ENCODE peak calls at places on chromosome 19, in seven cellular contexts. Z, P, I, V, Q, S and O are unnamed samples.
A peak's percentile ranks its signal among the peaks of the same experiment; 100 is the strongest.

GRCh38 chr19:17648786-17649185 is 39.4 kb downstream of the UNC13A start:
- DNase-seq in Z (no peak), P (no peak), I (no peak), V (no peak), Q (no peak), S (peak; percentile 38), O (no peak)

GRCh38 chr19:40054632-40055031 is 1.4 kb downstream of the ZNF780B start:
- DNase-seq in Z (no peak), P (no peak), I (no peak), V (no peak), Q (no peak), S (no peak), O (no peak)

GRCh38 chr19:47322048-47322447 is 9.9 kb upstream of the C5AR2 start:
- DNase-seq in Z (no peak), P (no peak), I (no peak), V (no peak), Q (no peak), S (no peak), O (no peak)

GRCh38 chr19:36019061-36019670 is 5.2 kb upstream of the ALKBH6 start:
- DNase-seq in Z (no peak), P (no peak), I (no peak), V (no peak), Q (no peak), S (no peak), O (no peak)

GRCh38 chr19:12723383-12723642 is 419 bp downstream of the TNPO2 start:
- DNase-seq in Z (no peak), P (no peak), I (no peak), V (no peak), Q (peak; percentile 38), S (no peak), O (no peak)

GRCh38 chr19:42563352-42564210 is 31.1 kb downstream of the CEACAM8 start:
- DNase-seq in Z (no peak), P (no peak), I (peak; percentile 5), V (peak; percentile 19), Q (peak; percentile 58), S (no peak), O (peak; percentile 73)

GRCh38 chr19:862529-863304 is 3.3 kb downstream of the CFD start:
- DNase-seq in Z (peak; percentile 53), P (no peak), I (no peak), V (peak; percentile 66), Q (peak; percentile 89), S (peak; percentile 92), O (peak; percentile 83)

GRCh38 chr19:40726279-40726678 is 9.4 kb downstream of the ITPKC start:
- DNase-seq in Z (no peak), P (no peak), I (no peak), V (no peak), Q (no peak), S (no peak), O (no peak)

GRCh38 chr19:13208131-13208963 is 58.1 kb downstream of the IER2 start:
- DNase-seq in Z (peak; percentile 79), P (no peak), I (peak; percentile 65), V (no peak), Q (peak; percentile 90), S (peak; percentile 91), O (peak; percentile 92)

GRCh38 chr19:19043481-19043880 is 10.1 kb downstream of the ARMC6 start:
- DNase-seq in Z (no peak), P (no peak), I (no peak), V (no peak), Q (no peak), S (no peak), O (no peak)

GRCh38 chr19:13788991-13789390 is 6.3 kb upstream of the ZSWIM4 start:
- DNase-seq in Z (no peak), P (no peak), I (no peak), V (no peak), Q (peak; percentile 36), S (peak; percentile 75), O (no peak)

GRCh38 chr19:53916004-53916403 is 6.9 kb downstream of the CACNG7 start:
- DNase-seq in Z (no peak), P (no peak), I (no peak), V (no peak), Q (no peak), S (no peak), O (no peak)

GRCh38 chr19:53910170-53910518 is 1.1 kb downstream of the CACNG7 start:
- DNase-seq in Z (no peak), P (no peak), I (no peak), V (no peak), Q (no peak), S (no peak), O (no peak)

GRCh38 chr19:53915000-53915399 is 5.9 kb downstream of the CACNG7 start:
- DNase-seq in Z (no peak), P (no peak), I (no peak), V (no peak), Q (peak; percentile 8), S (no peak), O (no peak)

GRCh38 chr19:53909471-53910169 is 542 bp downstream of the CACNG7 start:
- DNase-seq in Z (no peak), P (no peak), I (no peak), V (no peak), Q (no peak), S (no peak), O (no peak)

DNA sequence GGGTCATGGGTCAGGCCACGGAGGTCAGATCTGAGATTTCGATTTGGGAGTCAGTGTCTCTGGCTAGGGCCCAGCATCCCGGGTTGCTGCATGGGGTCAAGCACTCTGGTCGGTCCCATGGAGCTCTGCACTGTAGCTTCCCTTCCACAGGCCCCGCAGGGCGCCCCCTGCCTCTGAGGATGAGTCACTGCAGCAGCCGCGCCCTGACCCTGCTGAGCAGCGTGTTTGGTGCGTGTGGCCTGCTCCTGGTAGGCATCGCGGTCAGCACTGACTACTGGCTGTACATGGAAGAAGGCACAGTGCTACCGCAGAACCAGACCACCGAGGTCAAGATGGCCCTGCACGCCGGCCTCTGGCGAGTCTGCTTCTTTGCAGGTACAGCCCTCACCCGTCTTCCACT is 3.6 kb downstream of the CACNG7 start:
- DNase-seq in Z (no peak), P (no peak), I (no peak), V (no peak), Q (peak; percentile 13), S (no peak), O (peak; percentile 44)
- TF ChIP-seq CTCF in Z (no peak), P (no peak), I (peak; percentile 14), V (no peak), Q (peak; percentile 68), S (no peak), O (no peak)

DNA sequence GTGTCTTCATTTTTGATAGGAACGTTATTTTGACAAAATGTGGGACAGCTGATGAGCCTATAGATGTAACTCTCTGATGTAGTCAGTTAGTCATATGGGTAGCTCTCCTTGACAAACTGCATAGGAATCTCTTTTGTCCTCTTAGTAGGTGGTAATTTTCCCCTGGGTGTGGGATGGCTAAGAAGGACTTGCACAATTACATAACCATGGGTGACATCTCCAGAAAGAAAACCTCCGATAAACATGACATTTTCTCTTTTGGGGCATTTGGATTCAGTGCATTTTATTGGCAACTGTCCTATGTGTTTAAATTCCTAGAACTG is 41.8 kb downstream of the IGFL3 start:
- DNase-seq in Z (no peak), P (peak; percentile 54), I (no peak), V (no peak), Q (no peak), S (no peak), O (no peak)
- TF ChIP-seq CTCF in Z (no peak), P (no peak), I (no peak), V (no peak), Q (no peak), S (no peak), O (no peak)

DNA sequence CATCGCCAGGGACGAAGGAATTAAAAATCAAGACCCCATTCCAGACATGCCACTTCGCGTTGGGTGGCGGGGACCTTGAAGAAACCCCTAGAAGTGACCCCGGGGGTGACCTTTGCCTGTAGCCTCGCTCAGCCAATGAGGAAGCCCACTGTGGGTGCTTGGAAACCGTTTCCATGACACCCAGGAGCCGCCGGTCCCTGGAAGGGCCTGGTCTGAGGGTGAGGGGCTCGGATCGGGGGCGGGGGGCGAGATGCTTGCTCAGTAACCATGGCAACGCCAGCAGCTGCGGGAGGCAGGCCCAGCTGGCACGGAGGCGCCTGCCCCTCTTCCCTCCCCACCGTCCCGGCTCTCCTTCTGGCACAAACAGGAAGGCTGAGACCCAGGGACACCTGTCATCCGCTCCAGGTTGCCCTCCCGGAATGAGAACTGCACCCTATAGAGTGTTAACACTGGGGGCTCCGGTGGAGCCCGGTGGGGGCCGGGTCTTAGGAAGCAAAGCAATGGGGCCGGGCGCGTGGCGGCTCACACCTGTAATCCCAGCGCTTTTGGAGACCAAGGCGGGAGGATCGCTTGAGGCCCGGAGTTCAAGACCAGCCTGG is 54.4 kb upstream of the PTPRS start:
- DNase-seq in Z (no peak), P (no peak), I (no peak), V (no peak), Q (no peak), S (no peak), O (no peak)
- TF ChIP-seq CTCF in Z (no peak), P (no peak), I (no peak), V (no peak), Q (no peak), S (no peak), O (no peak)

GRCh38 chr19:11295665-11296245 is at the start of gene TSPAN16:
- DNase-seq in Z (peak; percentile 44), P (no peak), I (no peak), V (no peak), Q (no peak), S (no peak), O (no peak)
- TF ChIP-seq CTCF in Z (no peak), P (no peak), I (peak; percentile 0), V (no peak), Q (peak; percentile 17), S (no peak), O (no peak)

GRCh38 chr19:53013621-53014020 is at the start of gene ERVV-1:
- DNase-seq in Z (no peak), P (no peak), I (no peak), V (no peak), Q (no peak), S (no peak), O (no peak)

GRCh38 chr19:53008061-53008778 is 5.5 kb upstream of the ERVV-1 start:
- DNase-seq in Z (no peak), P (no peak), I (no peak), V (no peak), Q (no peak), S (no peak), O (no peak)

GRCh38 chr19:53012006-53012405 is 1.7 kb upstream of the ERVV-1 start:
- DNase-seq in Z (no peak), P (no peak), I (no peak), V (no peak), Q (no peak), S (no peak), O (no peak)

GRCh38 chr19:53007200-53008054 is 6.3 kb upstream of the ERVV-1 start:
- DNase-seq in Z (no peak), P (no peak), I (no peak), V (no peak), Q (no peak), S (no peak), O (no peak)

DNA sequence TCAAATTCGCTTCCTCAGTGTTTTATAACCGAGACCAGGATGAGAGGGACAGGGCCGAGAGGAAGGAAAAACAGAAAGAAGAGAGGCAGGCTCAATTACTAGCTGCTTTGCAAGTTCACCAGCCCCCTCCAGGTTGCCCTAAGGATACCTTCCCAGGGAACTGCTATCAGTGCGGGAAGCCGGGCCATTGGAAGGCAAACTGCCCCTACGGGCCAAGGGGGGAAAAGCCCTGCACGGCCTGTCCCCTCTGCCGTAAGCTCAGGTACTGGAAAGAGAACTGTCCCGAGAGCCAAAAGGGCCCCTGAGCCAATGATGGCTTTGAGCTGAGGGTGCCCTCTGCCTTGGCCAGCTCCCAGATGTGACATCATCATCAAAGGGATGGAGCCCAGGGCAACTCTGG is 3.2 kb upstream of the ERVV-1 start:
- DNase-seq in Z (no peak), P (no peak), I (no peak), V (no peak), Q (no peak), S (no peak), O (no peak)
- TF ChIP-seq CTCF in Z (no peak), P (no peak), I (no peak), V (no peak), Q (no peak), S (no peak), O (no peak)